ENCODE peak calls at places on chromosomes 11 and 22, in five cellular contexts. Q is HepG2, B is SK-N-SH, V is H1, E is K562. H is an unnamed sample.

GRCh38 chr11:92663539-92663938 is 305.9 kb upstream of the MTNR1B start:
- DNase-seq in Q (no peak), B (no peak), V (no peak), E (no peak), H (no peak)

GRCh38 chr11:104337273-104337672 is 173.3 kb upstream of the PDGFD start:
- DNase-seq in Q (no peak), B (no peak), V (no peak), E (no peak), H (no peak)

GRCh38 chr11:73291196-73291595 is 16.9 kb upstream of the ARHGEF17 start:
- DNase-seq in Q (no peak), B (no peak), V (no peak), E (no peak), H (no peak)

GRCh38 chr11:96161271-96162089 is 181.5 kb downstream of the MAML2 start:
- DNase-seq in Q (no peak), B (no peak), V (no peak), E (no peak), H (no peak)

GRCh38 chr22:25153961-25154685 is 45.5 kb upstream of the CRYBB3 start:
- DNase-seq in Q (peak), B (peak), V (no peak), E (no peak), H (peak)

GRCh38 chr11:128841461-128842072 is 25.5 kb downstream of the KCNJ1 start:
- DNase-seq in Q (no peak), B (no peak), V (no peak), E (no peak), H (no peak)

GRCh38 chr11:76599041-76600013 is 71.2 kb downstream of the LRRC32 start:
- DNase-seq in Q (no peak), B (peak), V (peak), E (no peak), H (no peak)

GRCh38 chr11:119803726-119804294 is 74.8 kb upstream of the NECTIN1 start:
- DNase-seq in Q (no peak), B (no peak), V (no peak), E (no peak), H (no peak)

GRCh38 chr11:133809525-133810178 is 35.7 kb downstream of the SPATA19 start:
- DNase-seq in Q (no peak), B (no peak), V (no peak), E (no peak), H (peak)

GRCh38 chr11:105202844-105203548 is 63.4 kb upstream of the CARD18 start:
- DNase-seq in Q (peak), B (no peak), V (no peak), E (no peak), H (no peak)

GRCh38 chr22:49925525-49926128 is 7.2 kb downstream of the CRELD2 start:
- DNase-seq in Q (no peak), B (no peak), V (no peak), E (no peak), H (no peak)

GRCh38 chr11:46895821-46896220 is 22.5 kb downstream of the LRP4 start:
- DNase-seq in Q (no peak), B (no peak), V (no peak), E (no peak), H (no peak)

GRCh38 chr11:118524356-118524755 is 2.9 kb upstream of the TTC36 start:
- DNase-seq in Q (no peak), B (no peak), V (no peak), E (no peak), H (peak)

GRCh38 chr11:123382555-123383074 is 47.5 kb upstream of the GRAMD1B start:
- DNase-seq in Q (no peak), B (no peak), V (no peak), E (no peak), H (no peak)

GRCh38 chr11:304915-305833 is 2.4 kb upstream of the IFITM2 start:
- DNase-seq in Q (peak), B (peak), V (no peak), E (peak), H (peak)

GRCh38 chr11:92698742-92699141 is 270.7 kb upstream of the MTNR1B start:
- DNase-seq in Q (no peak), B (no peak), V (no peak), E (no peak), H (no peak)

GRCh38 chr22:49991907-49992533 is 20.5 kb downstream of the IL17REL start:
- DNase-seq in Q (no peak), B (peak), V (no peak), E (no peak), H (no peak)

GRCh38 chr11:59918987-59919589 is 19.1 kb upstream of the OOSP1 start:
- DNase-seq in Q (peak), B (peak), V (peak), E (peak), H (peak)

GRCh38 chr11:31987118-31988005 is 103.5 kb upstream of the RCN1 start:
- DNase-seq in Q (no peak), B (peak), V (peak), E (no peak), H (no peak)

GRCh38 chr11:61279934-61280656 is 15.0 kb downstream of the VWCE start:
- DNase-seq in Q (no peak), B (no peak), V (no peak), E (no peak), H (no peak)

GRCh38 chr11:24386551-24387404 is 110.1 kb upstream of the LUZP2 start:
- DNase-seq in Q (peak), B (peak), V (no peak), E (no peak), H (peak)

GRCh38 chr22:32587449-32587848 is 112.8 kb downstream of the FBXO7 start:
- DNase-seq in Q (no peak), B (no peak), V (no peak), E (no peak), H (no peak)

GRCh38 chr22:39418696-39419095 is 19.1 kb downstream of the TAB1 start:
- DNase-seq in Q (no peak), B (no peak), V (no peak), E (no peak), H (no peak)

GRCh38 chr11:26245046-26245445 is 86.9 kb upstream of the ANO3 start:
- DNase-seq in Q (no peak), B (no peak), V (no peak), E (no peak), H (no peak)

GRCh38 chr11:76275446-76275845 is 69.1 kb upstream of the WNT11 start:
- DNase-seq in Q (no peak), B (no peak), V (no peak), E (no peak), H (no peak)

GRCh38 chr11:76637491-76638266 is 32.9 kb downstream of the LRRC32 start:
- DNase-seq in Q (no peak), B (no peak), V (no peak), E (no peak), H (no peak)

GRCh38 chr11:64482588-64482987 is 108.4 kb upstream of the SLC22A12 start:
- DNase-seq in Q (no peak), B (no peak), V (peak), E (no peak), H (no peak)

GRCh38 chr11:43943931-43944751 is 1.7 kb downstream of the C11orf96 start:
- DNase-seq in Q (no peak), B (no peak), V (peak), E (peak), H (no peak)

GRCh38 chr11:86431258-86431657 is 56.6 kb downstream of the CCDC81 start:
- DNase-seq in Q (no peak), B (no peak), V (no peak), E (no peak), H (no peak)

GRCh38 chr11:6655020-6655789 is 404 bp downstream of the DCHS1 start:
- DNase-seq in Q (no peak), B (peak), V (peak), E (no peak), H (no peak)

GRCh38 chr22:46084943-46085830 is 65.1 kb upstream of the PPARA start:
- DNase-seq in Q (no peak), B (peak), V (no peak), E (peak), H (no peak)

DNA sequence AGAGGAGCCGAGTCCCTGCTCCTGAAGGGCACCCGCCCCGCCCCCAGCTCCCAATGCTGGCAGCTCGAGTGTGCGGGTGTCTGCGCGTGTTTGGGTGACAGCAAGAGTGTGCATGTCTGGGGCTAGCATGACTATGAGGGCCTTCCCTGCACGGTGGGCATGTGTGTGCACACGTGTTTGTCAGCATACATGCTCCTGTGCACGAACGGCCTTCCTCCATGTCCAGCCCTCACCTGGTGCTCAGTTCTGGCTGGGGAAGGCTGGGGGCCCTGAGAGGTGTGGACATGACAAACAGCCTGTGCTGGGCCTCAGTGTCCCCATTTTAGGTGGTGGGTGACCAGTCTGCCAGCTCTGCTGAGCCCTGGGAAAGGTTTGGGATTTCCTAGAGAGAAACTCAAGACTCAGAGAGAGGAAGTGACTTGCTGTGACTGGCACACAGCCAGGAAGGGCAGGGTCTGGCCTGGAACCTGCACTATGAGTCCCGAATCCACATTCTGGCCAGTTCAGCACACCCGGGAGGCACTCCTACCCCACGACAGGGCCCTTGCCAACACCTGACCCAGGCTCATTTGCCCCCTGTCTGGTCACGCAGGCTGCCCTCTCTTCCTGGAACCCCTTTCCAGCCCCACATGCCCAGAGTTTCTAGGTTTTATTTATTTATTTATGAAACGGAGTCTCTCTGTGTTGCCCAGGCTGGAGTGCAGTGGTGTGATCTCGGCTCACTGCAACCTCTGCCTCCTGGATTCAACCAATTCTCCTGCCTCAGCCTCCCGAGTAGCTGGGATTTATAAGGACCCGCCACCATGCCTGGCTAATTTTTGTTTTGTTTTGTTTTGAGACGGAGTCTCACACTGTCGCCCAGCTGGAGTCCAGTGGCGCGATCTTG is 3.3 kb upstream of the SHISA8 start:
- DNase-seq in Q (no peak), B (no peak), V (no peak), E (peak), H (no peak)
- TF ChIP-seq JUND in Q (no peak), B (no peak), V (no peak), E (no peak), H (no peak)

GRCh38 chr11:115718945-115719344 is 214.7 kb upstream of the CADM1 start:
- DNase-seq in Q (no peak), B (no peak), V (no peak), E (no peak), H (no peak)

GRCh38 chr11:115717215-115717584 is 213.0 kb upstream of the CADM1 start:
- DNase-seq in Q (no peak), B (no peak), V (no peak), E (no peak), H (no peak)

GRCh38 chr11:115715371-115715770 is 211.2 kb upstream of the CADM1 start:
- DNase-seq in Q (no peak), B (no peak), V (no peak), E (no peak), H (peak)

GRCh38 chr11:115716080-115716479 is 211.9 kb upstream of the CADM1 start:
- DNase-seq in Q (no peak), B (no peak), V (no peak), E (no peak), H (no peak)

GRCh38 chr11:115716577-115717214 is 212.5 kb upstream of the CADM1 start:
- DNase-seq in Q (no peak), B (no peak), V (no peak), E (no peak), H (no peak)
- TF ChIP-seq JUND in Q (no peak), B (no peak), V (no peak), E (no peak), H (no peak)

GRCh38 chr11:34264266-34265110 is 93.3 kb downstream of the ABTB2 start:
- DNase-seq in Q (no peak), B (no peak), V (no peak), E (no peak), H (no peak)

GRCh38 chr11:34267440-34267839 is 90.4 kb downstream of the ABTB2 start:
- DNase-seq in Q (no peak), B (no peak), V (no peak), E (no peak), H (no peak)

GRCh38 chr11:34266987-34267386 is 90.8 kb downstream of the ABTB2 start:
- DNase-seq in Q (no peak), B (no peak), V (no peak), E (no peak), H (no peak)

GRCh38 chr11:34263462-34264186 is 94.2 kb downstream of the ABTB2 start:
- DNase-seq in Q (peak), B (no peak), V (no peak), E (no peak), H (peak)

DNA sequence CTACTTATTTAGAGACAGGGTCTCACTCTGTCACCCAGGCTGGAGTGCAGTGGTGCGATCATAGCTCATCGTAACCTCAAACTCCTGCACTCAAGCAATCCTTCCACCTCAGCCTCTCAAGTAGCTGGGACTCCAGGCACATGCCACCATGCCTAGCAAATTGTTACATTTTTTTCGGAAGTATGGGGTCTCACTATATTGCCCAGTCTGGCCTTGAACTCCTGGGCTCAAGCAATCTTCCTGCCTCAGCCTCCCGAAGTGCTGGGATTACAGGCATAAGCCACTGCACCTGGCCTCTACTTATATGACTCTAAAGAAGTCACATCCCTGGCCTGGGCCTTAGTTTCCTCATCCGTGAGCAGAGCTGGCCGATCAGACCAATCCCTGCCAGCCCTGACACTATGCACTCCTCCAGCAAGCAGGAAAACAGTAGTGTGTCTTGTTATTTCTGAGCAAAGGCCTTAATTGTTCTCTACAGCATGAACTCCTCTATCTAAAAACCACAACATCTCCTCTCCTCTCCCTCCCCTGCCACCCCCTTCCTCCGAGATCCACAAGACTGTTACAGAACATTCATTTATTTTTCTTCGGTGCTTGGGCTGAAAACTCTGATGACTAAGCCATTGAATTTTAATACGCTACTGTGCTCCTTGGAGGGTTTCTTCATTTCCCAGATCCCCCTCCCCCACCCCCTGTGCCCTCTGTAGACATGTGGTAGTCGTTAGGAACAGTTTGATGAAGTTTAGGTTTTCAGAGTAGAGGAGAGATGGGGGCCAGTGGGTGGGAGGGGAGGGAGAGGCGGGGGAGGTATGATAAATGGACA is 91.5 kb downstream of the ABTB2 start:
- DNase-seq in Q (no peak), B (no peak), V (no peak), E (peak), H (no peak)
- TF ChIP-seq JUND in Q (no peak), B (peak), V (no peak), E (no peak), H (no peak)

DNA sequence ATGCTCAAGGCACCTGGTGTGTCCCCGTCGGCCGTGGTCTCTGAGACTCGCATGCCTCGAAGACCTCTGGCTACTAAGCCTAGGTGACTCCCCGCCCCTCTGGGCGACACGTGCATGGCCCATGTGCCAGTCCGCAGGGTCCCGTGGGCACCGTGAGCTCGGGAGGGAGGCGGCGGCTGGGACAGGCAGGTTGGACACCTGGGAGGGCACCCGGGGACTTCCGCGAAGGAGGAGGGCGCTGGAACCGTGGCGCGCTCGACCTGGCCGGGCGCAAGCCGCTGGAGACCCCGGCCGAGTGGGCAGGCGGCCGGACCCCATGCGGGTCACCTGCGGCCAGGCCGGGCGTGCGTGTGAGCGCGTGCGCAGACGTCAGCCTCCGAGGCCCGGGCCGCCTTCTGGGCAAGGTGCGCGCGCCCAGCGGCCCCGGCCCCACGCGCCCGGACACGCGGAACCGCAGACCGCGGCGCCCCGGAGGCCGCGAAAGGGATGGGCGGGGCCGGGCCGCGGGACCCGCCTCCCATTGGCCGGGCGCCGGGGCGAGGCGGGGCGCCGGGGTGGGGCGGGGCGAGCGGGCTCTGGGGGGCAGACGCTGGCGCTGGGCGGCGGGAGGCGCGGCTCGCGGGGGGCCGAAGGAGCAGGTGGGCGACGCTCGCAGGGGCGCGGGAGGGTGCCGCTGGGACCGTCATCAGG is 576 bp upstream of the RASD2 start:
- DNase-seq in Q (no peak), B (peak), V (peak), E (peak), H (peak)
- TF ChIP-seq JUND in Q (no peak), B (no peak), V (no peak), E (no peak), H (no peak)